ENCODE peak calls at places on chromosomes 5 and 9, in seven cellular contexts. K is left ventricle myocardium inferior; W is cardiac muscle cell; V is PC-3; Y is aorta; B is effector memory CD4-positive, alpha-beta T cell; N is heart left ventricle. F is an unnamed sample. For H3K4me1, the result is how much of the 10 kb centered on the place peaks cover.

GRCh38 chr9:128136816-128137793 is 9.6 kb upstream of the PTGES2 start:
- DNase-seq in K (no peak), W (peak), V (peak), Y (no peak), B (no peak), N (no peak), F (peak)

GRCh38 chr9:129176786-129177442 is 1.1 kb downstream of the IER5L start:
- DNase-seq in K (peak), W (peak), V (peak), Y (peak), B (no peak), N (peak), F (peak)

GRCh38 chr5:154214236-154215106 is 23.9 kb downstream of the GALNT10 start:
- DNase-seq in K (no peak), W (peak), V (peak), Y (no peak), B (no peak), N (no peak), F (no peak)

GRCh38 chr9:15420796-15421195 is 1.9 kb upstream of the SNAPC3 start:
- DNase-seq in K (no peak), W (no peak), V (peak), Y (no peak), B (no peak), N (no peak), F (no peak)

GRCh38 chr9:69762527-69762926 is 2.7 kb upstream of the PTAR1 start:
- DNase-seq in K (no peak), W (no peak), V (no peak), Y (no peak), B (no peak), N (no peak), F (no peak)

GRCh38 chr5:10233505-10233904 is 16.2 kb downstream of the ATPSCKMT start:
- DNase-seq in K (no peak), W (peak), V (peak), Y (peak), B (no peak), N (no peak), F (no peak)

GRCh38 chr5:80246995-80247729 is 8.7 kb downstream of the SERINC5 start:
- DNase-seq in K (peak), W (peak), V (peak), Y (peak), B (no peak), N (peak), F (no peak)

GRCh38 chr5:175728885-175729828 is 71.3 kb downstream of the HRH2 start:
- DNase-seq in K (no peak), W (peak), V (no peak), Y (peak), B (no peak), N (no peak), F (no peak)

GRCh38 chr9:73845954-73846690 is 651.0 kb upstream of the RORB start:
- DNase-seq in K (no peak), W (no peak), V (no peak), Y (no peak), B (no peak), N (no peak), F (no peak)

GRCh38 chr9:116541402-116541801 is 145.7 kb upstream of the TRIM32 start:
- DNase-seq in K (no peak), W (no peak), V (no peak), Y (no peak), B (no peak), N (no peak), F (no peak)

GRCh38 chr9:690517-691111 is 150.9 kb upstream of the DMRT1 start:
- DNase-seq in K (no peak), W (no peak), V (no peak), Y (no peak), B (no peak), N (no peak), F (no peak)
- H3K4me1 ChIP-seq in K (half or more), W (under half), V (under half), Y (under half), B (under half), N (under half), F (under half)

GRCh38 chr5:168407222-168407621 is 79.0 kb upstream of the RARS1 start:
- DNase-seq in K (no peak), W (peak), V (no peak), Y (no peak), B (no peak), N (no peak), F (no peak)

GRCh38 chr5:168411871-168412270 is 74.4 kb upstream of the RARS1 start:
- DNase-seq in K (no peak), W (no peak), V (no peak), Y (no peak), B (no peak), N (no peak), F (no peak)

GRCh38 chr5:168413062-168413461 is 73.2 kb upstream of the RARS1 start:
- DNase-seq in K (no peak), W (no peak), V (peak), Y (no peak), B (no peak), N (no peak), F (peak)

GRCh38 chr5:168409601-168410458 is 76.4 kb upstream of the RARS1 start:
- DNase-seq in K (no peak), W (peak), V (peak), Y (no peak), B (no peak), N (peak), F (peak)

GRCh38 chr5:168408561-168409321 is 77.5 kb upstream of the RARS1 start:
- DNase-seq in K (no peak), W (peak), V (no peak), Y (no peak), B (no peak), N (no peak), F (peak)
- H3K4me1 ChIP-seq in K (under half), W (under half), V (half or more), Y (under half), B (under half), N (under half), F (under half)

DNA sequence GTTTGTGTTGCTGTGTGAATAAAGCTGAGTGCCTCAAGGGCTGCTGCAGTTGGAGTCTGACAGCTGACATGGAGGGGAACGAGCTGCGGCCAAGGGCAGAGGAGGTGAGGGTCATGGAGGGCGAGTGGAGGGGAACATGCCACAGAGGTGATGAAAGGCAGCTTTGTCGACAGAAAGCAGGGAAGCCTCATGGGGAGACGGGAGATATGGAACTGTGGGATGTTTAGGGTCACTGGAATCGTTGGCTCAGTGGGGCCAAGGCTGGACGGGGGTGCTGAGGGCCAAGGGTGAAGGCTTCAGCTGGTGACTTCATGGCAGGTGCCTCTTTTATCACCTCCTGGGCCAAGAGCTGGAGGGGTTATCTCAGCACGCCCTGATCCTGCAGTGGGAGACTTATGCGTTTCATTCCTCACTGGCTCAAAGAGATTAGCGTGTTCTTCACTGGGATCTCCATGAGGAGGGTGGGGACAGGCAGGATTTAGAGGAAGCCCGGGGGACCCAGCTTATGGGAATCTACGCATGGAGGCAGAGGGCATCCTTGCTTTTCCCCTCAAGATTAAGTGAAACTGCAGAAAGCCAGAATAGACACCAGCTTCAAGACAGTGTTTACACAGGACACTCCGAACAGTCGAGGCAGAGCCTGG is 42.2 kb downstream of the FAM240B start:
- DNase-seq in K (peak), W (peak), V (no peak), Y (no peak), B (no peak), N (peak), F (no peak)
- H3K4me1 ChIP-seq in K (under half), W (under half), V (under half), Y (under half), B (under half), N (under half), F (under half)

GRCh38 chr5:116528519-116529234 is 45.9 kb downstream of the SEMA6A start:
- DNase-seq in K (no peak), W (no peak), V (no peak), Y (no peak), B (no peak), N (no peak), F (no peak)
- H3K4me1 ChIP-seq in K (under half), W (under half), V (under half), Y (under half), B (under half), N (under half), F (under half)

GRCh38 chr9:98968596-98969337 is 25.1 kb downstream of the COL15A1 start:
- DNase-seq in K (no peak), W (no peak), V (no peak), Y (no peak), B (no peak), N (no peak), F (no peak)

GRCh38 chr9:98964911-98965336 is 21.2 kb downstream of the COL15A1 start:
- DNase-seq in K (no peak), W (no peak), V (no peak), Y (no peak), B (no peak), N (no peak), F (no peak)

GRCh38 chr9:98970532-98971041 is 26.9 kb downstream of the COL15A1 start:
- DNase-seq in K (no peak), W (no peak), V (no peak), Y (no peak), B (no peak), N (no peak), F (no peak)

GRCh38 chr9:98967257-98967656 is 23.6 kb downstream of the COL15A1 start:
- DNase-seq in K (no peak), W (no peak), V (no peak), Y (no peak), B (no peak), N (no peak), F (no peak)

DNA sequence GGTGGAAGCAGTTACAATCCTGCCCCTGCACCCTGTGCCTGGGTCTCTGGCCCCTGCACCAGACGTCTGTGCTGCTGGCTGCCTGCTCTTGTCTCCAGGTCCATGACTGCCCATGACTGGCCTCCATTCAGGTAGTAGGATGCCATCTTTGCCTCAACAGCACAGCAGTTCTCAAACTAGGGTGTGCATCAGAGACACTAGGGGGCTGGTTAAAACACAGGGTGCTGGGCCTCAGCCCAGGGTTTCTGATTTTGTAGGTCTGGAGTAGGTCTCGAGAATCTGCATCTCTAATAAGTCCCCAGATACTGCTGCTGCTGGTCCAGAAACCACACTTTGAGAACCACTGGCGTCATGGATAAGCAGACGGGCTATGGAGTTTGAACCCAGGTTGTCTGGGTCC is 24.0 kb downstream of the COL15A1 start:
- DNase-seq in K (no peak), W (no peak), V (no peak), Y (no peak), B (no peak), N (no peak), F (no peak)
- H3K4me1 ChIP-seq in K (half or more), W (under half), V (under half), Y (under half), B (under half), N (under half), F (under half)

DNA sequence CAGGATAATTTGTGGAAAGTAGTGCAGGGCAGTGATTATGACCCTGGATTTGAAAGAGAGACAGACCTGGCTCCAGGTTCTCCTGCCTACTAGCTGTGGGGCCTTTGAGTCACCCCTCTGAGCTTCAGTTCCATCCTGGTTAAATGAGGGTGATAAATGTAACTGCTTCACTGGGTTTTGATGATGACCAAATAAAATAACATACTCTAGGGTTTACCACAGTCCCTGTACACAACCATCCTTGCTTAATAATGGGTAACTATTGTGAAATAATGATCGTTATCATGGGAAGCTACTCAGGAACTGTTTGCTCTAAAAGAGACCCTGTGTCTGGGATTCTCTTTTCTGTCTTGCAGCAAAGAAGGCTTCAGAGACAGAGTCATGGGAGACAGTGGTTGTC is 23.7 kb downstream of the AKNA start:
- DNase-seq in K (no peak), W (peak), V (peak), Y (no peak), B (no peak), N (no peak), F (no peak)
- H3K4me1 ChIP-seq in K (under half), W (under half), V (under half), Y (under half), B (half or more), N (under half), F (half or more)

GRCh38 chr5:143898914-143899591 is 87.1 kb downstream of the HMHB1 start:
- DNase-seq in K (no peak), W (no peak), V (no peak), Y (no peak), B (no peak), N (no peak), F (no peak)

GRCh38 chr5:143893638-143894037 is 81.7 kb downstream of the HMHB1 start:
- DNase-seq in K (no peak), W (no peak), V (no peak), Y (no peak), B (no peak), N (peak), F (no peak)

GRCh38 chr5:143898381-143898780 is 86.4 kb downstream of the HMHB1 start:
- DNase-seq in K (no peak), W (no peak), V (peak), Y (no peak), B (no peak), N (no peak), F (no peak)

GRCh38 chr5:143896471-143896870 is 84.5 kb downstream of the HMHB1 start:
- DNase-seq in K (no peak), W (no peak), V (no peak), Y (no peak), B (no peak), N (no peak), F (no peak)

DNA sequence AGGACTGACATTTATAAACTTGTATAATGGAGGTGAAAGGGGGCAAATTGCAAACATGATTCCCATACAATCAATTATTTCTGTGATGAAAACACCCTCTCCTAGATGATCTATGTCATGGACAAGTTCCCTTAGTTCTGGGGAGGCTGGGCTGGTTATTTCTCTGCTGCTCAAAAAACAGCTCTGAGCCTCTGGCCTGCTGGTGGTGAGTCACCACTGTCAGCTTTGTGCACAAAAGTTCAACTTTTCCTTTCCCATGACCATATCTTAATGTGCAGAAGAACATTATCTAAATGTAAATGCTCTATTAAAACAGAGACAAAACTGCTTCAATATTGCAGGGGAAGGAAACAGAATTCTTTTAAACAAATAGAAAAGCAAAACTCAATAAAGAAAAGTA is 85.0 kb downstream of the HMHB1 start:
- DNase-seq in K (no peak), W (peak), V (peak), Y (no peak), B (no peak), N (no peak), F (no peak)
- H3K4me1 ChIP-seq in K (under half), W (under half), V (under half), Y (under half), B (under half), N (under half), F (under half)

DNA sequence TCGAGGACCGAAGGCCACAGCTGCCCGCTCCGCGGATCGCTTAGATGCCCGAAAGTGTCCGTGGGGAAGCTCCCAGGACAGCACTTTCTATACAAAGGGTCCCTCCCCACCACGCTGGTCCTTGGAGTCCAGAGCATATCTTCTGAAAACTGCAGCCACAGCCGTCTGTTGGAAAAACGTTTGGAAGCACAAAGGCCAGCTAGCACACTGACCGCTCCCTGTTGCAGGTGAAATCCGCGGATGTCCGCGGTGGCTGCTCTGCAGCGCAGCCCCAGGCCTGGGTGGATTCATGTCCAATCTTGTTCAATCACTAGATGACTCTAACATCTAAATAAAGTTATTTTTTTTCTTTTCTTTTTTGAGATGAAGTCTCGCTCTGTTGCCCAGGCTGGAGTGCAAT is 32.8 kb upstream of the FANCC start:
- DNase-seq in K (no peak), W (no peak), V (no peak), Y (no peak), B (no peak), N (no peak), F (no peak)
- H3K4me1 ChIP-seq in K (under half), W (under half), V (under half), Y (under half), B (under half), N (under half), F (under half)

GRCh38 chr5:14199902-14200301 is 56.8 kb downstream of the TRIO start:
- DNase-seq in K (peak), W (no peak), V (no peak), Y (no peak), B (no peak), N (peak), F (no peak)
- H3K4me1 ChIP-seq in K (half or more), W (under half), V (under half), Y (under half), B (under half), N (under half), F (half or more)

GRCh38 chr5:43309122-43309521 is 4.1 kb downstream of the HMGCS1 start:
- DNase-seq in K (no peak), W (no peak), V (no peak), Y (no peak), B (no peak), N (no peak), F (no peak)
- H3K4me1 ChIP-seq in K (half or more), W (half or more), V (under half), Y (under half), B (under half), N (under half), F (under half)

F was measured in spleen.